ENCODE peak calls at places on chromosome 2, in four cellular contexts. H is MM.1S, N is H9, P is cardiac muscle cell. D is an unnamed sample. For H3K4me1, the result is how much of the 10 kb centered on the place peaks cover.

GRCh38 chr2:31193806-31194205 is 23.5 kb downstream of the CAPN14 start:
- DNase-seq in H (no peak), N (no peak), P (no peak), D (no peak)

GRCh38 chr2:241123816-241124536 is 21.9 kb upstream of the MTERF4 start:
- DNase-seq in H (no peak), N (no peak), P (no peak), D (no peak)

GRCh38 chr2:28102455-28102874 is 211.9 kb downstream of the BABAM2 start:
- DNase-seq in H (no peak), N (no peak), P (no peak), D (no peak)

GRCh38 chr2:25251461-25252273 is 83.3 kb upstream of the POMC start:
- DNase-seq in H (peak), N (peak), P (peak), D (no peak)

GRCh38 chr2:24494415-24494814 is 3.4 kb downstream of the NCOA1 start:
- DNase-seq in H (no peak), N (no peak), P (no peak), D (no peak)

GRCh38 chr2:117607202-117607601 is 207.3 kb upstream of the DDX18 start:
- DNase-seq in H (no peak), N (no peak), P (no peak), D (no peak)

GRCh38 chr2:102703748-102704147 is 58.1 kb upstream of the TMEM182 start:
- DNase-seq in H (peak), N (no peak), P (peak), D (peak)

GRCh38 chr2:166134252-166135151 is 6.7 kb upstream of the SCN1A start:
- DNase-seq in H (no peak), N (no peak), P (no peak), D (no peak)

GRCh38 chr2:191228861-191229260 is 16.3 kb upstream of the MYO1B start:
- DNase-seq in H (no peak), N (no peak), P (no peak), D (no peak)

GRCh38 chr2:69188174-69188900 is 175.4 kb downstream of the ANTXR1 start:
- DNase-seq in H (no peak), N (no peak), P (peak), D (no peak)

GRCh38 chr2:111967018-111967417 is 68.6 kb downstream of the MERTK start:
- DNase-seq in H (no peak), N (no peak), P (no peak), D (no peak)

GRCh38 chr2:195057001-195057400 is 600.0 kb upstream of the SLC39A10 start:
- DNase-seq in H (no peak), N (no peak), P (no peak), D (no peak)

GRCh38 chr2:62343206-62343605 is 147.3 kb downstream of the B3GNT2 start:
- DNase-seq in H (no peak), N (no peak), P (no peak), D (no peak)

GRCh38 chr2:202909394-202910192 is 1.9 kb downstream of the WDR12 start:
- DNase-seq in H (no peak), N (no peak), P (no peak), D (no peak)

GRCh38 chr2:11417946-11418585 is 47.9 kb downstream of the E2F6 start:
- DNase-seq in H (peak), N (no peak), P (no peak), D (peak)

GRCh38 chr2:216690451-216691209 is 4.7 kb downstream of the IGFBP5 start:
- DNase-seq in H (no peak), N (no peak), P (no peak), D (peak)

GRCh38 chr2:212712466-212712865 is 173.9 kb upstream of the ERBB4 start:
- DNase-seq in H (no peak), N (no peak), P (no peak), D (no peak)

GRCh38 chr2:200814917-200815316 is 3.2 kb downstream of the BZW1 start:
- DNase-seq in H (no peak), N (no peak), P (no peak), D (no peak)

GRCh38 chr2:145022671-145023330 is 502.9 kb upstream of the ZEB2 start:
- DNase-seq in H (peak), N (no peak), P (no peak), D (no peak)

GRCh38 chr2:15703365-15703869 is 111.7 kb downstream of the DDX1 start:
- DNase-seq in H (no peak), N (no peak), P (no peak), D (no peak)

GRCh38 chr2:74845217-74845751 is 11.4 kb downstream of the HK2 start:
- DNase-seq in H (no peak), N (peak), P (no peak), D (peak)

GRCh38 chr2:75737961-75738360 is 27.2 kb upstream of the GCFC2 start:
- DNase-seq in H (no peak), N (no peak), P (no peak), D (no peak)

GRCh38 chr2:220163486-220163885 is 536.1 kb downstream of the SLC4A3 start:
- DNase-seq in H (no peak), N (no peak), P (no peak), D (no peak)

GRCh38 chr2:48719480-48720177 is 35.9 kb downstream of the LHCGR start:
- DNase-seq in H (no peak), N (no peak), P (no peak), D (peak)

GRCh38 chr2:7880126-7880525 is 801.7 kb upstream of the ID2 start:
- DNase-seq in H (no peak), N (no peak), P (peak), D (no peak)

GRCh38 chr2:199505755-199506403 is 48.1 kb upstream of the SATB2 start:
- DNase-seq in H (no peak), N (no peak), P (no peak), D (no peak)

GRCh38 chr2:121284424-121285076 is 452 bp downstream of the TFCP2L1 start:
- DNase-seq in H (no peak), N (no peak), P (peak), D (peak)

DNA sequence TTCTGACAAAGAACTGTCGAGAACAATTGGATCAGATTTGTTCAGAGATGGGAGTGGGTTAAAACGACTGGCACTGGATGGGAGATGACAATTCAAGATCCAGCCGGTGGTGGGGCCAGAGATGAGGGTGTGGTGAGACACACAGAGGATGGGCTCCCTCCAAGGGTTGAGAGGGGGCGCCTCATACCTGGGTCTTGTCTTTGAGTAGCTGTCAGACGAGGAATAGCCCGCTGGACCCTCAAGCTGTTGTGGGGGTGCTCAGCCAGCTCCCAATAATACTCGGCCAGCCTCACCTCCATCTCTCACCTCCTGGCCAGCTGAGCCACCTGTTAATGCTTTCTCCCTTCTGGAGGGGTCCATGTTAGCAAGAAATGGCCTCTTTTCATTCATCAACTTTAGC is 14.0 kb downstream of the INPP5D start:
- DNase-seq in H (no peak), N (no peak), P (no peak), D (no peak)
- TF ChIP-seq CTCF in H (no peak), N (peak), P (no peak), D (no peak)

DNA sequence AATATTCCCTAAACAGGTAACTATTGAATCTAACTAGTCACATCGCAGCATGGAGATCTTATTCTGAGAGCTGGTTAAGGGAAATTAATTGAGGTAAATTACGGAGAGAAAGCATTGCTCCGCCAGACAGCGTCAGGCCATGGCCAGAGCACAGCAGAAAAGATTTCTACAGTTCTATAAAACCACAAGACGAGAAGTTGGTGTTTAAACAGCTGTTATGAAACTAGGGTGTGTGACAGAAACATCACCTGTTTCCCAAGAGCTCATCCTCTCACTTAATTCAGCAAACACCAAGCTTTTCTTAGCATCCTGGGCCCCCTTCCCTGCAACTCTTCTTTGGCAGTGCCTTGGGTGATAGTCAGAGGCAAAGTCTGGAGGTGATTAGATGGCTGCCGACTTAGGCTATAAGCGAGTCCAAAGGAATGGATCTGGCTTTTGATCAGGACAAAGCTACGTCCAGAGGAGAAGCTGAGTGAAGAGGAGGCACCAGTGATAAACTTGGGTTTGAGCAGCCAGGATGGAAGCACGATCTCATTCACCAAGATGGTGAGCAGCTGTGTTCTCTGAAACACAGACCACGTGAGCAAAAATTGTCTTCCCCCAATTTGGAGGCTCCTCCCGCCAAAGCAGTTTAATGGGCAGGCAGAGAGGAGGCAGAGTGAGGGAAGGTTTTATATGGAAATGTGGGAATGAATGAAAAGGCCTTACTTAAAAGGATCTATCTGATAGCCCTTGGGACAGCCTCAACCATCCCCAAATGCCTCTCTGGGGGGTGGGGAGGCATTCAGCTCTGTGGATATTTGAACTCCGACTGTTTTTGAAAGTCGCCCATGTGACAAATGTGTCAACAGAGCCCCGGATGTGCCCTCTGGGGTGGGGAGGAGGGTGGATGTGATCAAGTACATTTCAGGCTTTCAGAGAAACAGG is 57.8 kb downstream of the PKDCC start:
- DNase-seq in H (peak), N (no peak), P (no peak), D (no peak)
- H3K4me1 ChIP-seq in H (half or more), N (under half), P (under half), D (under half)

GRCh38 chr2:70473101-70473722 is 80.4 kb downstream of the TGFA start:
- DNase-seq in H (no peak), N (no peak), P (no peak), D (no peak)

GRCh38 chr2:70472256-70472905 is 81.2 kb downstream of the TGFA start:
- DNase-seq in H (no peak), N (no peak), P (no peak), D (peak)

GRCh38 chr2:70477473-70477872 is 76.2 kb downstream of the TGFA start:
- DNase-seq in H (no peak), N (peak), P (no peak), D (peak)

GRCh38 chr2:70475266-70475665 is 78.4 kb downstream of the TGFA start:
- DNase-seq in H (peak), N (no peak), P (no peak), D (no peak)

GRCh38 chr2:70474266-70474848 is 79.3 kb downstream of the TGFA start:
- DNase-seq in H (no peak), N (no peak), P (no peak), D (no peak)
- TF ChIP-seq CTCF in H (no peak), N (no peak), P (no peak), D (no peak)

GRCh38 chr2:27071990-27072830 is 756 bp upstream of the OST4 start:
- DNase-seq in H (no peak), N (peak), P (peak), D (peak)

GRCh38 chr2:27069961-27070618 is 1.4 kb downstream of the OST4 start:
- DNase-seq in H (no peak), N (no peak), P (no peak), D (no peak)

GRCh38 chr2:27069436-27069835 is 2.0 kb downstream of the OST4 start:
- DNase-seq in H (no peak), N (no peak), P (no peak), D (no peak)

GRCh38 chr2:27071277-27071989 is at the start of gene OST4:
- DNase-seq in H (peak), N (peak), P (peak), D (peak)

GRCh38 chr2:27070653-27071276 is 689 bp downstream of the OST4 start:
- DNase-seq in H (no peak), N (no peak), P (no peak), D (no peak)
- H3K4me1 ChIP-seq in H (under half), N (under half), P (under half), D (under half)

GRCh38 chr2:95526360-95527341 is 42.1 kb upstream of the TRIM43B start:
- DNase-seq in H (peak), N (no peak), P (no peak), D (no peak)
- TF ChIP-seq CTCF in H (peak), N (no peak), P (peak), D (no peak)

GRCh38 chr2:233416706-233417105 is 62.4 kb downstream of the DGKD start:
- DNase-seq in H (no peak), N (no peak), P (no peak), D (no peak)

GRCh38 chr2:233418761-233419625 is 64.7 kb downstream of the DGKD start:
- DNase-seq in H (peak), N (no peak), P (peak), D (no peak)

GRCh38 chr2:233418052-233418760 is 63.9 kb downstream of the DGKD start:
- DNase-seq in H (peak), N (no peak), P (no peak), D (no peak)

GRCh38 chr2:233416199-233416598 is 61.9 kb downstream of the DGKD start:
- DNase-seq in H (no peak), N (no peak), P (no peak), D (no peak)

GRCh38 chr2:233417282-233417681 is 63.0 kb downstream of the DGKD start:
- DNase-seq in H (no peak), N (no peak), P (no peak), D (no peak)
- H3K4me1 ChIP-seq in H (under half), N (under half), P (under half), D (under half)

GRCh38 chr2:20781656-20782265 is 41.1 kb downstream of the LDAH start:
- DNase-seq in H (peak), N (no peak), P (peak), D (peak)
- TF ChIP-seq CTCF in H (peak), N (peak), P (peak), D (peak)

GRCh38 chr2:218884519-218884918 is 3.9 kb downstream of the WNT10A start:
- DNase-seq in H (no peak), N (no peak), P (no peak), D (no peak)

GRCh38 chr2:218882866-218883366 is 2.3 kb downstream of the WNT10A start:
- DNase-seq in H (no peak), N (no peak), P (no peak), D (no peak)

GRCh38 chr2:218881744-218882462 is 1.3 kb downstream of the WNT10A start:
- DNase-seq in H (no peak), N (no peak), P (no peak), D (no peak)

GRCh38 chr2:218882463-218882821 is 1.8 kb downstream of the WNT10A start:
- DNase-seq in H (no peak), N (no peak), P (no peak), D (no peak)

DNA sequence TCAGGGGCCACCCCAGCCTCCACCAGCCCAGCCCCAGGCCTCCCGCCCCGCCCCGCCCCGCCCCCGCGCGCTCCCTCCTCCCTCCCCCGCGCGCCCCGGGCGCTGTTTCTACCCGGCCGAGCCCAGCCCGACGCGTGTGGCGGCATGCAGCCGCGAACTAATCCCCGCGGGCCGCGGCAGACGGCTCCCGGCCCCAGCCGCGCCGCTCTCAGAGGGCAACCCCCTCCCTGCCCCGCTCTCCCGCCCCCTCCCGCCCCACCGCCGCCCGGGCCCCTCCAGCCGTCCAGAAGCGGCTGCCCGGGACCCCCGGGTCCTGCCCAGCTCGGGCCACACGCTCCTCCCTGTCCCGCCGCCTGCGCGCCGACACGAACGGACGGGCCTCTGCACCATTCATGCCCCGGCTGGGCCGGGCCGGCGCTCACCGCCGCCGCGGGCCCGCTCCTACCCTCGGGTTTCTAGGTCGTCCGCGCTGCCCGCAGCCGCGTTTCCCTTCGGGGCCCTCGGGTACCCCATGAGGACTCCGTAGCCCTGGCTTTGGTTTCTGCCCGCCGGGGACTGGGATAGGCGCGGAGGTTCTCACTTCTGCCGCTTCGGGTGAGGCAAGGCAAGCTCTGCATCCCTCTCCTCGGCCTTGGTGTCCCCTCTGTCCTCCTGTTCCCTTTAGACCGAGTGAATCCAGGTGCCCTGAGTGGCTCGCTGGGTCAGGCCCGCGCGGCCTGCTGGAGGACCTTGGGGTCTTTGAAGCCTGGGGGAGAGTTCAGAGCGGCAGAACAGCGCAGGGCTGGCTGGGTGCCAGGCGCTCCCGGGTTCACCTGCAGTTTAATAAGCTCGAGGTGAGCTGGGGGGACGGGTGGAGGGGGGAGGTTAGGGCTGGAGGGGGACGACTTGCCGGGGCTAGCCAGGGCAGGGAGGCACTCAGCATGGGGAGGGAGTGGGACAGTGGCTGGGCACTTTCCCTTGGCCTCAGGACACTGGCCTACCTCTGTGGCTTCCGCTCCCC is 3.1 kb downstream of the WNT10A start:
- DNase-seq in H (peak), N (no peak), P (peak), D (peak)
- H3K4me1 ChIP-seq in H (half or more), N (under half), P (under half), D (under half)

GRCh38 chr2:86105252-86105968 is at the start of gene POLR1A:
- DNase-seq in H (peak), N (peak), P (peak), D (peak)
- TF ChIP-seq CTCF in H (no peak), N (peak), P (peak), D (peak)

DNA sequence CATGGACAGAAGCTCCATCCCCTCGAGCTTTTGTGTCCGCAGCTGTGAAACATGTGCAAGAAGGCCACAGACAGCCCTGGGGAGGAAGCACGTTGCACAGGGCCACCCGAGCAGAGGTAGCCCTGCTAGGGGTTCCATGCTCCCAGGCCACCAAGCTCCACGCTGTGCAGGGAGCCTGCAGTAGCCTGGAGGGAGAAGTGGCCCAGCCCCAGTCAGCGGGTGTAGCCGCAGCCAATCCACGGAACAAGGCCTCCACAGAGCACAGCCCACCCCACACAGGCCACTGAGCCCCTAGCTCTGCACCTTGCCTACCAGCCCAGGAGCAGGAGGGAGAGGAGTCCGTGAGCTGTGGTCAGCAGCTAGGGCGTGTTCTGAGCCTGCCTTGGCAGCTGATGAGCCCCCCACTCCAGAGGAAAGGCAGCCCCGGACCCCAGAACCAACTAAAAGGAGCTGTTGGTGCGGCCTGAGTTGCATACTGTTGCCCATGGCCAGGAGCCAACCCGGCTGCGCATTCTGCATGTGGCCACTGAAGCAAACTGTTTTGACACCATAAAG is 184.0 kb downstream of the SEPTIN10 start:
- DNase-seq in H (no peak), N (no peak), P (no peak), D (no peak)
- H3K4me1 ChIP-seq in H (under half), N (under half), P (under half), D (under half)

D was measured in neural progenitor cell.